ENCODE peak calls at places on chromosomes 1 and 21, in nine cellular contexts. One of them, this sample, is unnamed.

GRCh38 chr1:61641578-61642336 is 83.2 kb downstream of the TM2D1 start:
- DNase-seq in adipocyte: peak
- DNase-seq in hepatocyte: peak
- DNase-seq in skeletal muscle cell: peak
- DNase-seq in AG10803: peak
- DNase-seq in cardiac muscle cell: peak
- DNase-seq in endodermal cell: peak
- DNase-seq in fibroblast of lung: peak
- DNase-seq in naive thymus-derived CD4-positive, alpha-beta T cell: peak
- DNase-seq in this sample: peak

GRCh38 chr1:236835491-236835890 is 40.4 kb downstream of the MTR start:
- DNase-seq in adipocyte: no peak
- DNase-seq in hepatocyte: peak
- DNase-seq in skeletal muscle cell: no peak
- DNase-seq in AG10803: no peak
- DNase-seq in cardiac muscle cell: no peak
- DNase-seq in endodermal cell: no peak
- DNase-seq in fibroblast of lung: no peak
- DNase-seq in naive thymus-derived CD4-positive, alpha-beta T cell: no peak
- DNase-seq in this sample: no peak

GRCh38 chr1:24338447-24338846 is 19.3 kb downstream of the GRHL3 start:
- DNase-seq in adipocyte: no peak
- DNase-seq in hepatocyte: no peak
- DNase-seq in skeletal muscle cell: no peak
- DNase-seq in AG10803: no peak
- DNase-seq in cardiac muscle cell: no peak
- DNase-seq in endodermal cell: no peak
- DNase-seq in fibroblast of lung: no peak
- DNase-seq in naive thymus-derived CD4-positive, alpha-beta T cell: no peak
- DNase-seq in this sample: no peak

GRCh38 chr1:7975212-7975865 is 13.8 kb downstream of the PARK7 start:
- DNase-seq in adipocyte: peak
- DNase-seq in hepatocyte: peak
- DNase-seq in skeletal muscle cell: peak
- DNase-seq in AG10803: peak
- DNase-seq in cardiac muscle cell: peak
- DNase-seq in endodermal cell: peak
- DNase-seq in fibroblast of lung: peak
- DNase-seq in naive thymus-derived CD4-positive, alpha-beta T cell: no peak
- DNase-seq in this sample: no peak

GRCh38 chr1:228293393-228293792 is 85.5 kb downstream of the OBSCN start:
- DNase-seq in adipocyte: no peak
- DNase-seq in hepatocyte: no peak
- DNase-seq in skeletal muscle cell: no peak
- DNase-seq in AG10803: no peak
- DNase-seq in cardiac muscle cell: no peak
- DNase-seq in endodermal cell: no peak
- DNase-seq in fibroblast of lung: no peak
- DNase-seq in naive thymus-derived CD4-positive, alpha-beta T cell: no peak
- DNase-seq in this sample: no peak

GRCh38 chr21:28142692-28143091 is 850.0 kb downstream of the LTN1 start:
- DNase-seq in adipocyte: peak
- DNase-seq in hepatocyte: peak
- DNase-seq in skeletal muscle cell: peak
- DNase-seq in AG10803: peak
- DNase-seq in cardiac muscle cell: no peak
- DNase-seq in endodermal cell: no peak
- DNase-seq in fibroblast of lung: peak
- DNase-seq in naive thymus-derived CD4-positive, alpha-beta T cell: no peak
- DNase-seq in this sample: no peak

GRCh38 chr1:94532077-94532476 is 9.5 kb downstream of the F3 start:
- DNase-seq in adipocyte: no peak
- DNase-seq in hepatocyte: no peak
- DNase-seq in skeletal muscle cell: no peak
- DNase-seq in AG10803: no peak
- DNase-seq in cardiac muscle cell: no peak
- DNase-seq in endodermal cell: no peak
- DNase-seq in fibroblast of lung: no peak
- DNase-seq in naive thymus-derived CD4-positive, alpha-beta T cell: no peak
- DNase-seq in this sample: no peak

GRCh38 chr1:24742090-24742938 is 2.9 kb upstream of the CLIC4 start:
- DNase-seq in adipocyte: peak
- DNase-seq in hepatocyte: peak
- DNase-seq in skeletal muscle cell: peak
- DNase-seq in AG10803: peak
- DNase-seq in cardiac muscle cell: no peak
- DNase-seq in endodermal cell: peak
- DNase-seq in fibroblast of lung: peak
- DNase-seq in naive thymus-derived CD4-positive, alpha-beta T cell: no peak
- DNase-seq in this sample: no peak

GRCh38 chr1:6603424-6603850 is 768 bp upstream of the KLHL21 start:
- DNase-seq in adipocyte: peak
- DNase-seq in hepatocyte: peak
- DNase-seq in skeletal muscle cell: peak
- DNase-seq in AG10803: peak
- DNase-seq in cardiac muscle cell: peak
- DNase-seq in endodermal cell: peak
- DNase-seq in fibroblast of lung: peak
- DNase-seq in naive thymus-derived CD4-positive, alpha-beta T cell: peak
- DNase-seq in this sample: peak

GRCh38 chr1:26820784-26821269 is 5.7 kb upstream of the ZDHHC18 start:
- DNase-seq in adipocyte: no peak
- DNase-seq in hepatocyte: no peak
- DNase-seq in skeletal muscle cell: no peak
- DNase-seq in AG10803: no peak
- DNase-seq in cardiac muscle cell: no peak
- DNase-seq in endodermal cell: no peak
- DNase-seq in fibroblast of lung: no peak
- DNase-seq in naive thymus-derived CD4-positive, alpha-beta T cell: peak
- DNase-seq in this sample: no peak

GRCh38 chr1:175673236-175674150 is 69.9 kb downstream of the TNR start:
- DNase-seq in adipocyte: no peak
- DNase-seq in hepatocyte: no peak
- DNase-seq in skeletal muscle cell: no peak
- DNase-seq in AG10803: no peak
- DNase-seq in cardiac muscle cell: no peak
- DNase-seq in endodermal cell: no peak
- DNase-seq in fibroblast of lung: peak
- DNase-seq in naive thymus-derived CD4-positive, alpha-beta T cell: no peak
- DNase-seq in this sample: no peak

GRCh38 chr1:243790404-243790803 is 59.6 kb downstream of the AKT3 start:
- DNase-seq in adipocyte: no peak
- DNase-seq in hepatocyte: no peak
- DNase-seq in skeletal muscle cell: no peak
- DNase-seq in AG10803: no peak
- DNase-seq in cardiac muscle cell: no peak
- DNase-seq in endodermal cell: no peak
- DNase-seq in fibroblast of lung: no peak
- DNase-seq in naive thymus-derived CD4-positive, alpha-beta T cell: no peak
- DNase-seq in this sample: no peak

GRCh38 chr1:162349635-162350330 is 26.9 kb downstream of the SPATA46 start:
- DNase-seq in adipocyte: peak
- DNase-seq in hepatocyte: peak
- DNase-seq in skeletal muscle cell: no peak
- DNase-seq in AG10803: peak
- DNase-seq in cardiac muscle cell: no peak
- DNase-seq in endodermal cell: no peak
- DNase-seq in fibroblast of lung: peak
- DNase-seq in naive thymus-derived CD4-positive, alpha-beta T cell: no peak
- DNase-seq in this sample: no peak

GRCh38 chr1:85449356-85449755 is 15.6 kb downstream of the DDAH1 start:
- DNase-seq in adipocyte: no peak
- DNase-seq in hepatocyte: no peak
- DNase-seq in skeletal muscle cell: no peak
- DNase-seq in AG10803: no peak
- DNase-seq in cardiac muscle cell: no peak
- DNase-seq in endodermal cell: no peak
- DNase-seq in fibroblast of lung: no peak
- DNase-seq in naive thymus-derived CD4-positive, alpha-beta T cell: no peak
- DNase-seq in this sample: no peak

GRCh38 chr1:114715952-114716303 is 643 bp downstream of the NRAS start:
- DNase-seq in adipocyte: peak
- DNase-seq in hepatocyte: peak
- DNase-seq in skeletal muscle cell: no peak
- DNase-seq in AG10803: peak
- DNase-seq in cardiac muscle cell: no peak
- DNase-seq in endodermal cell: no peak
- DNase-seq in fibroblast of lung: no peak
- DNase-seq in naive thymus-derived CD4-positive, alpha-beta T cell: no peak
- DNase-seq in this sample: no peak

GRCh38 chr1:93680121-93681094 is 1.2 kb downstream of the BCAR3 start:
- DNase-seq in adipocyte: peak
- DNase-seq in hepatocyte: peak
- DNase-seq in skeletal muscle cell: peak
- DNase-seq in AG10803: peak
- DNase-seq in cardiac muscle cell: peak
- DNase-seq in endodermal cell: peak
- DNase-seq in fibroblast of lung: peak
- DNase-seq in naive thymus-derived CD4-positive, alpha-beta T cell: no peak
- DNase-seq in this sample: no peak

GRCh38 chr1:94884101-94884875 is 42.6 kb downstream of the CNN3 start:
- DNase-seq in adipocyte: peak
- DNase-seq in hepatocyte: peak
- DNase-seq in skeletal muscle cell: no peak
- DNase-seq in AG10803: peak
- DNase-seq in cardiac muscle cell: peak
- DNase-seq in endodermal cell: peak
- DNase-seq in fibroblast of lung: peak
- DNase-seq in naive thymus-derived CD4-positive, alpha-beta T cell: no peak
- DNase-seq in this sample: no peak

GRCh38 chr1:70038025-70038424 is 167.4 kb downstream of the LRRC40 start:
- DNase-seq in adipocyte: peak
- DNase-seq in hepatocyte: no peak
- DNase-seq in skeletal muscle cell: peak
- DNase-seq in AG10803: no peak
- DNase-seq in cardiac muscle cell: no peak
- DNase-seq in endodermal cell: no peak
- DNase-seq in fibroblast of lung: peak
- DNase-seq in naive thymus-derived CD4-positive, alpha-beta T cell: no peak
- DNase-seq in this sample: no peak

GRCh38 chr1:234588402-234588801 is 21.6 kb downstream of the IRF2BP2 start:
- DNase-seq in adipocyte: no peak
- DNase-seq in hepatocyte: no peak
- DNase-seq in skeletal muscle cell: no peak
- DNase-seq in AG10803: no peak
- DNase-seq in cardiac muscle cell: no peak
- DNase-seq in endodermal cell: no peak
- DNase-seq in fibroblast of lung: no peak
- DNase-seq in naive thymus-derived CD4-positive, alpha-beta T cell: no peak
- DNase-seq in this sample: no peak

GRCh38 chr1:49048188-49048587 is 271.5 kb upstream of the BEND5 start:
- DNase-seq in adipocyte: no peak
- DNase-seq in hepatocyte: no peak
- DNase-seq in skeletal muscle cell: no peak
- DNase-seq in AG10803: no peak
- DNase-seq in cardiac muscle cell: no peak
- DNase-seq in endodermal cell: no peak
- DNase-seq in fibroblast of lung: no peak
- DNase-seq in naive thymus-derived CD4-positive, alpha-beta T cell: no peak
- DNase-seq in this sample: no peak

GRCh38 chr1:52571783-52572182 is 18.9 kb upstream of the TUT4 start:
- DNase-seq in adipocyte: no peak
- DNase-seq in hepatocyte: no peak
- DNase-seq in skeletal muscle cell: no peak
- DNase-seq in AG10803: peak
- DNase-seq in cardiac muscle cell: no peak
- DNase-seq in endodermal cell: no peak
- DNase-seq in fibroblast of lung: peak
- DNase-seq in naive thymus-derived CD4-positive, alpha-beta T cell: no peak
- DNase-seq in this sample: no peak
- H3K4me3 ChIP-seq in adipocyte: no peak
- H3K4me3 ChIP-seq in hepatocyte: no peak
- H3K4me3 ChIP-seq in skeletal muscle cell: no peak
- H3K4me3 ChIP-seq in AG10803: no peak
- H3K4me3 ChIP-seq in cardiac muscle cell: no peak
- H3K4me3 ChIP-seq in endodermal cell: no peak
- H3K4me3 ChIP-seq in fibroblast of lung: no peak
- H3K4me3 ChIP-seq in naive thymus-derived CD4-positive, alpha-beta T cell: no peak
- H3K4me3 ChIP-seq in this sample: no peak

DNA sequence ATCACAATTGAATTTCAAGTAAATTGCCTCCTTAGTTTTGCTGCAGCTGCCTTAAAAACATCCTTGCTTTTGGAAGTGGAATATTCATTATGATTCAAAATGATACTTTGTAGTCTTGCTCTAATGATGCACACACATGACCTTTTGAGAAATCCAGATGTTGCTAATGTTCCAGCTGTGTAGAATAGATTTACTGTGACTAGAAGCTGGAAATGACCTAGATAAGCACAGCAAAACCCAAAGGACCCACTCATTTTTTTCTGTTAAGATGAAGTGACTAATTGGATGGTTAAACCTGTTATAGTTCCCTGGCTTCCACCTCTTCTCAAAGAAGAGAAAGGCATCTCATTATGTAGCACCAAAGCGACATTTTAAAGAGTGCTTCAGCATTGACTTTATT is 64.6 kb upstream of the RALGPS2 start:
- DNase-seq in adipocyte: no peak
- DNase-seq in hepatocyte: no peak
- DNase-seq in skeletal muscle cell: no peak
- DNase-seq in AG10803: no peak
- DNase-seq in cardiac muscle cell: no peak
- DNase-seq in endodermal cell: no peak
- DNase-seq in fibroblast of lung: no peak
- DNase-seq in naive thymus-derived CD4-positive, alpha-beta T cell: no peak
- DNase-seq in this sample: no peak
- H3K4me3 ChIP-seq in adipocyte: no peak
- H3K4me3 ChIP-seq in hepatocyte: no peak
- H3K4me3 ChIP-seq in skeletal muscle cell: no peak
- H3K4me3 ChIP-seq in AG10803: no peak
- H3K4me3 ChIP-seq in cardiac muscle cell: no peak
- H3K4me3 ChIP-seq in endodermal cell: no peak
- H3K4me3 ChIP-seq in fibroblast of lung: no peak
- H3K4me3 ChIP-seq in naive thymus-derived CD4-positive, alpha-beta T cell: no peak
- H3K4me3 ChIP-seq in this sample: no peak

GRCh38 chr1:239386453-239387303 is at the start of gene CHRM3:
- DNase-seq in adipocyte: peak
- DNase-seq in hepatocyte: peak
- DNase-seq in skeletal muscle cell: no peak
- DNase-seq in AG10803: no peak
- DNase-seq in cardiac muscle cell: peak
- DNase-seq in endodermal cell: peak
- DNase-seq in fibroblast of lung: peak
- DNase-seq in naive thymus-derived CD4-positive, alpha-beta T cell: no peak
- DNase-seq in this sample: no peak
- H3K4me3 ChIP-seq in adipocyte: peak
- H3K4me3 ChIP-seq in hepatocyte: peak
- H3K4me3 ChIP-seq in skeletal muscle cell: peak
- H3K4me3 ChIP-seq in AG10803: no peak
- H3K4me3 ChIP-seq in cardiac muscle cell: peak
- H3K4me3 ChIP-seq in endodermal cell: peak
- H3K4me3 ChIP-seq in fibroblast of lung: no peak
- H3K4me3 ChIP-seq in naive thymus-derived CD4-positive, alpha-beta T cell: peak
- H3K4me3 ChIP-seq in this sample: peak

DNA sequence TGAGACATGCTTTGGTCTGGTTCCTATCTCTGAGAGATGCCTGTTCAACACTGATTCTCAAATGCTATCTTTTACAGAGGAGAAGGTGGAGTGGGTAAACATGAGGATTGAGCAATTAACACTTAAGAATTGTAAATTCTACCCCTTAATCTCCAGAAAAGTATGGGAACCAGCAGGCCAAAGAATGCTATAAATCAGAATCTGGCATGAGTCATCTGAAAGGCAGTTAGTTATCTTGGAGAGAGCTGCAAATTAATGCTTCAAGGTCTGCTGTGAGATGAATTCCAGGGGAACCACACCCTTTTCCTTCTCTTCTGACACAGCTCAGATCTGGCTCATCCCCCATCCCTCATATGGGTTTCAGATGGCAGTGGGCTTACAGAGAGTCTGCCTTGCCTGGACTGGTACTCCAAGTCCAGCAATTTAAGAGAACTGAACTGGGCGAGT is 5.2 kb downstream of the S100A10 start:
- DNase-seq in adipocyte: peak
- DNase-seq in hepatocyte: peak
- DNase-seq in skeletal muscle cell: no peak
- DNase-seq in AG10803: peak
- DNase-seq in cardiac muscle cell: no peak
- DNase-seq in endodermal cell: peak
- DNase-seq in fibroblast of lung: peak
- DNase-seq in naive thymus-derived CD4-positive, alpha-beta T cell: no peak
- DNase-seq in this sample: no peak
- H3K4me3 ChIP-seq in adipocyte: peak
- H3K4me3 ChIP-seq in hepatocyte: no peak
- H3K4me3 ChIP-seq in skeletal muscle cell: no peak
- H3K4me3 ChIP-seq in AG10803: peak
- H3K4me3 ChIP-seq in cardiac muscle cell: no peak
- H3K4me3 ChIP-seq in endodermal cell: peak
- H3K4me3 ChIP-seq in fibroblast of lung: no peak
- H3K4me3 ChIP-seq in naive thymus-derived CD4-positive, alpha-beta T cell: no peak
- H3K4me3 ChIP-seq in this sample: no peak

This sample was measured in effector memory CD4-positive, alpha-beta T cell.